ENCODE peak calls at places on chromosome 21, in four cellular contexts. K is naive thymus-derived CD4-positive, alpha-beta T cell; F is body of pancreas; C is effector memory CD4-positive, alpha-beta T cell. S is an unnamed sample.
A peak's percentile ranks its signal among the peaks of the same experiment; 100 is the strongest.

GRCh38 chr21:15564907-15565306 is 164.9 kb upstream of the USP25 start:
- DNase-seq in K (no peak), F (no peak), C (no peak), S (no peak)

GRCh38 chr21:19540287-19540686 is 1136.7 kb upstream of the TMPRSS15 start:
- DNase-seq in K (no peak), F (no peak), C (no peak), S (no peak)

GRCh38 chr21:17819878-17820232 is 699 bp upstream of the C21orf91 start:
- DNase-seq in K (no peak), C (no peak), F (no peak), S (no peak)

GRCh38 chr21:19123525-19123924 is 719.9 kb upstream of the TMPRSS15 start:
- DNase-seq in K (no peak), C (no peak), F (no peak), S (no peak)

GRCh38 chr21:26707241-26707640 is 134.2 kb upstream of the CYYR1 start:
- DNase-seq in K (no peak), C (no peak), F (no peak), S (no peak)

GRCh38 chr21:24781146-24781545 is 826.1 kb downstream of the MRPL39 start:
- DNase-seq in F (no peak), C (no peak), K (no peak), S (no peak)

GRCh38 chr21:16633851-16634521 is 878.9 kb upstream of the CXADR start:
- DNase-seq in K (no peak), C (no peak), F (no peak), S (peak; percentile 7)

GRCh38 chr21:15964181-15964855 is 234.5 kb downstream of the USP25 start:
- DNase-seq in K (no peak), C (no peak), F (no peak), S (no peak)

GRCh38 chr21:29029524-29029923 is 5.1 kb downstream of the USP16 start:
- DNase-seq in K (no peak), C (no peak), F (no peak), S (no peak)

GRCh38 chr21:22535630-22536029 is 1537.4 kb downstream of the NCAM2 start:
- DNase-seq in C (no peak), F (no peak), K (no peak), S (no peak)

GRCh38 chr21:43943512-43944110 is 68.5 kb upstream of the TRAPPC10 start:
- DNase-seq in K (no peak), F (no peak), C (no peak), S (no peak)

GRCh38 chr21:31780944-31781343 is 49.0 kb upstream of the SCAF4 start:
- DNase-seq in F (no peak), C (no peak), K (no peak), S (no peak)

GRCh38 chr21:29540289-29540688 is 241.6 kb downstream of the BACH1 start:
- DNase-seq in K (no peak), F (no peak), C (no peak), S (no peak)

GRCh38 chr21:16079830-16080229 is 350.0 kb downstream of the USP25 start:
- DNase-seq in F (no peak), C (no peak), K (no peak), S (no peak)

GRCh38 chr21:31326478-31327247 is 17.4 kb downstream of the TIAM1 start:
- DNase-seq in F (peak; percentile 8), K (peak; percentile 51), C (no peak), S (no peak)

GRCh38 chr21:27674037-27674436 is 707.1 kb upstream of the ADAMTS5 start:
- DNase-seq in C (no peak), K (no peak), F (no peak), S (no peak)

GRCh38 chr21:27108228-27108627 is 141.3 kb upstream of the ADAMTS5 start:
- DNase-seq in K (no peak), C (no peak), F (no peak), S (no peak)

GRCh38 chr21:15566692-15567091 is 163.1 kb upstream of the USP25 start:
- DNase-seq in K (no peak), C (no peak), F (no peak), S (no peak)

GRCh38 chr21:31609081-31609480 is 50.4 kb upstream of the SOD1 start:
- DNase-seq in C (no peak), F (no peak), K (no peak), S (no peak)

GRCh38 chr21:26185021-26185420 is 14.5 kb upstream of the APP start:
- DNase-seq in F (no peak), C (no peak), K (no peak), S (no peak)

GRCh38 chr21:45740491-45741357 is 97.2 kb downstream of the PCBP3 start:
- DNase-seq in K (no peak), C (no peak), F (no peak), S (no peak)
- H3K4me1 ChIP-seq in K (no peaks in the 10 kb centered on the region), C (no peaks in the 10 kb centered on the region), F (no peaks in the 10 kb centered on the region), S (no peaks in the 10 kb centered on the region)

DNA sequence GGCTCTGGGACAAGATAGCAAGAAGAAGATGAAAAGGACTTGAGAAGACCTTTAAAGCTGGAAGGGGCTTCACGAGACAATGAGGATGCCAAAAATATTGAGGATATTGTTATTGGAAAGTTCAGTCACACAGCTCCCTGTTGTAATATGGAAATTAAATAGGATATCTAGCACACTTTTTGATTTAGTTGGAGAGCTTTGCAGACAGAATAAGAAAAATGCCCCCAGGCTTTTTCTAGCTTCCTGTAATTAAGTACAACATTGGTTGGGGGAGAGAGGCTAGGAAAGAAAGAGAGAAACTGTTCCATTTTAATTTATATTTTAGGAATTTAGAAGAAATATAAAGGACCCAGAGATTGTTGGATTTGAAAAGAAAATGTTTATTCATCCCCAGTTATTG is 27.5 kb downstream of the RBM11 start:
- DNase-seq in C (no peak), K (no peak), F (no peak), S (no peak)
- H3K4me3 ChIP-seq in C (no peak overlapping the region), K (no peak overlapping the region), F (no peak overlapping the region), S (no peak overlapping the region)

DNA sequence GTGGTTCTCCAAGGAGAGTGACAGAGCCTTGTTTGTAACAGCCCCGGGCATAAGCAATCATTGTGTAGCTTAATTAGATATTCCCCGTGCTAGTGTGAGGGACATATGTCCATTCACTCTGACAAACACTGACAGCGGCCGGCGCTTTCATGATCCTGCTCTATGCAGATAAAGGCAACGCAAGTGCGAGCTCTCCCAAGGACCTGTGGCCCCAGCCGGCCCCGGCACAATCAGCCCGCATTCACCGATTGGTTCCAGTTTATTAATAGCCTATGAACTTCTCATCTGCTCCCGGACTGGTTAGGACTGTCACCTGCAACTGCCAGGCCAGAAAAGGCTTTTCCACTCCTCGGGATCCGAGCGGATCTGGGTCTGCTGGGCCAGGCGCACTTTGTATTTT is 18.0 kb upstream of the OLIG1 start:
- DNase-seq in K (no peak), F (no peak), C (no peak), S (peak; percentile 29)
- H3K36me3 ChIP-seq in K (no peaks in the 10 kb centered on the region), F (no peaks in the 10 kb centered on the region), C (no peaks in the 10 kb centered on the region), S (no peaks in the 10 kb centered on the region)

GRCh38 chr21:38797470-38797869 is 8.3 kb upstream of the ETS2 start:
- DNase-seq in K (no peak), F (peak; percentile 43), C (no peak), S (no peak)
- H3K4me1 ChIP-seq in K (no peaks in the 10 kb centered on the region), F (peaks cover 8% of the 10 kb centered on the region), C (no peaks in the 10 kb centered on the region), S (no peaks in the 10 kb centered on the region)

GRCh38 chr21:39537571-39537970 is 75.2 kb upstream of the B3GALT5 start:
- DNase-seq in C (no peak), F (no peak), K (no peak), S (no peak)
- H3K4me3 ChIP-seq in C (no peak overlapping the region), F (no peak overlapping the region), K (no peak overlapping the region), S (no peak overlapping the region)

DNA sequence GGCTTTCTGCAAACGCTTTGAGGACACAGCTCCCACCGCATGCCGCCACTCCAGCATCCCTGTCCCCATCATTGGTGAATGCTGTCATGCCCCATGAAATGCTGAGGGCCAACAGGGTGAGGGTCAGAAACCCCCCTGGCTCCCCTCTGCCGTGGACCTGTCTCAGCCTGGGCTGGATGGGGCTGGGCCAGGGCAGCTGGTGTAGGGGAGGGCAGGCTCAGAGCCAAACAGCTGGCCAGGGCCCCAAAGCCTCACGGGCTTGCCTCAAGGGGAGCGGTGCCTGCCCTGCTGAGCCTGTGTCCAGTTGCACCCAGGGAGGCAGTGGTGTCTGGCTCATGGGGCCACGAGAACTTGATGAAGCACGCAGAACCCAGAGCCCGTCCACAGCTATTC is 49.7 kb downstream of the S100B start:
- DNase-seq in K (no peak), F (no peak), C (no peak), S (no peak)
- H3K36me3 ChIP-seq in K (no peaks in the 10 kb centered on the region), F (peaks cover 11% of the 10 kb centered on the region), C (peaks cover 9% of the 10 kb centered on the region), S (peaks cover 17% of the 10 kb centered on the region)

DNA sequence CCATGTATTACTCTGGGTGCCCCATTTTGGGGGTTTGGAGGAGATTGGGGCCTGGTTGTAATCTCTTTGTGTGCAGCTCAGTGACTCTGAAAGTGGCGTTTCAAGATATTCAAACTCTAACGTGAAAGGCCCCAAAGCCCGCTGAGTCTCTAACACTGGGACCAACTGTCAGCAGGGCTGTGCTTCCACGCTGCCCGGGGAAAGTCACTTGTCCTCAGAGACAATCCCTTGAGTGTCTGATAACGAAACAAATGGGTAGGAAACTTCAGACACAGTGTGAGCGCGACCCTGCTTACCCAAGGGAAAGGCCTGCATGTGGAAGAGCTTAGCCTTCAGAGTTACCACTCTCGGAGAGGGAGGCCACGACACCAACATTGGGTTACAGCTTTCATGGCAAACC is 832 bp downstream of the UBASH3A start:
- DNase-seq in K (no peak), C (no peak), F (no peak), S (no peak)
- H3K4me1 ChIP-seq in K (peaks cover 54% of the 10 kb centered on the region), C (peaks cover 47% of the 10 kb centered on the region), F (no peaks in the 10 kb centered on the region), S (no peaks in the 10 kb centered on the region)

GRCh38 chr21:36976882-36977651 is 10.6 kb upstream of the HLCS start:
- DNase-seq in F (peak; percentile 69), C (no peak), K (no peak), S (peak; percentile 68)

GRCh38 chr21:36981977-36982700 is 15.7 kb upstream of the HLCS start:
- DNase-seq in C (no peak), F (no peak), K (no peak), S (peak; percentile 92)

GRCh38 chr21:36980280-36981048 is 14.0 kb upstream of the HLCS start:
- DNase-seq in F (peak; percentile 48), K (no peak), C (no peak), S (no peak)

GRCh38 chr21:36976228-36976627 is 9.8 kb upstream of the HLCS start:
- DNase-seq in C (no peak), F (no peak), K (no peak), S (no peak)

DNA sequence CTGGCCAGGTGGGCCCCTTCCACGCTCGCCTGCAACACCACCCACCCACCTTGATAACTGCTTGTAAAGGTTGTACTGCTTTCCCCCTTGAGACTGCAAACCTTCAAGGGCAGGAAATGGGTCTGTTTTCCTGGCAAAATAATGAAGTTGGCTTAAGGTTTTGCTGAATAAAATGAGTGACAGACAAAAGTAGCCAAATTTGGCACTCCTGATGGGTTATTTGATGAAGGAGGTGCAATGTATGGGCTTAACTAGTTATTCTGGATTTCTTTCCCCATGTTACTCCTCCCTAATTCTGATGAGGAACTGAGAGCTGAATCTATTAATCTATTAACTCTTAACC is 14.6 kb upstream of the HLCS start:
- DNase-seq in C (no peak), K (peak; percentile 25), F (no peak), S (no peak)
- H3K4me3 ChIP-seq in C (no peak overlapping the region), K (peak overlapping the region; percentile 38), F (peak overlapping the region; percentile 35), S (no peak overlapping the region)

GRCh38 chr21:42289926-42290325 is 25.3 kb downstream of the TFF3 start:
- DNase-seq in F (peak; percentile 71), C (no peak), K (no peak), S (no peak)
- H3K36me3 ChIP-seq in F (no peaks in the 10 kb centered on the region), C (peaks cover 71% of the 10 kb centered on the region), K (no peaks in the 10 kb centered on the region), S (no peaks in the 10 kb centered on the region)

S was measured in HAP-1.